ENCODE peak calls at places on chromosome 20, in nine cellular contexts. M is cerebellum; O is tibial nerve; L is posterior cingulate gyrus; H is stimulated activated CD4-positive, alpha-beta T cell treated with anti-CD3 and anti-CD28 coated beads, Interleukin-15, amount 100 ng/mL, for 1 hour; C is epithelial cell of esophagus; Y is activated T-cell treated with anti-CD3 and anti-CD28 coated beads, Interleukin-2, amount 50 U/mL, for 72 hours; Z is adrenal gland; B is activated T-helper 1 cell treated with anti-CD3 and anti-CD28 coated beads, Interleukin-12 subunit alpha, Interleukin-12 subunit beta, Interleukin-2, Interleukin-4 antibody, amounts not matched to agents 30 ng/mL and 10 ng/mL and 1 ng/mL, durations not matched to agents 14 hours and 24 hours and 36 hours. A is an unnamed sample.

GRCh38 chr20:43954704-43955243 is 40.1 kb downstream of the TOX2 start:
- DNase-seq in O (no peak), Y (peak; percentile 49), H (no peak), B (no peak), C (peak; percentile 16), Z (no peak), M (no peak), L (no peak), A (no peak)

GRCh38 chr20:20204326-20204725 is 152.0 kb downstream of the CFAP61 start:
- DNase-seq in B (no peak), C (no peak), Y (no peak), H (no peak), L (no peak), Z (no peak), M (no peak), O (no peak), A (no peak)

GRCh38 chr20:16929756-16930155 is 181.6 kb downstream of the OTOR start:
- DNase-seq in B (no peak), O (no peak), M (no peak), L (no peak), C (no peak), Y (no peak), H (no peak), Z (peak; percentile 28), A (no peak)

GRCh38 chr20:38635721-38636285 is 34.2 kb downstream of the ARHGAP40 start:
- DNase-seq in B (no peak), O (no peak), M (no peak), H (no peak), Z (no peak), L (no peak), Y (no peak), C (peak; percentile 61), A (no peak)

GRCh38 chr20:6348908-6349307 is 226.1 kb upstream of the FERMT1 start:
- DNase-seq in M (no peak), H (no peak), Y (no peak), C (no peak), Z (no peak), B (no peak), O (no peak), L (no peak), A (no peak)

GRCh38 chr20:49980140-49981008 is 2.4 kb upstream of the SNAI1 start:
- DNase-seq in C (no peak), Z (no peak), O (no peak), H (no peak), B (no peak), Y (no peak), M (no peak), L (no peak), A (no peak)

GRCh38 chr20:22389836-22390542 is 194.4 kb downstream of the FOXA2 start:
- DNase-seq in M (no peak), O (no peak), L (no peak), C (peak; percentile 99), Y (no peak), Z (no peak), H (no peak), B (no peak), A (no peak)

GRCh38 chr20:2872304-2873009 is 824 bp upstream of the PTPRA start:
- DNase-seq in O (peak; percentile 27), Y (peak; percentile 84), Z (peak; percentile 66), C (peak; percentile 70), H (peak; percentile 73), L (peak; percentile 75), B (peak; percentile 69), M (peak; percentile 58), A (peak; percentile 45)

GRCh38 chr20:20134941-20135572 is 82.7 kb downstream of the CFAP61 start:
- DNase-seq in Z (no peak), C (no peak), L (no peak), H (no peak), M (no peak), B (no peak), Y (no peak), O (no peak), A (no peak)

GRCh38 chr20:49403012-49403411 is 79.5 kb downstream of the KCNB1 start:
- DNase-seq in L (no peak), H (no peak), C (no peak), O (no peak), Y (no peak), Z (no peak), M (no peak), B (no peak), A (no peak)

GRCh38 chr20:32252189-32252588 is 25.3 kb upstream of the KIF3B start:
- DNase-seq in Z (no peak), O (no peak), Y (peak; percentile 92), C (no peak), H (peak; percentile 70), L (no peak), M (no peak), B (peak; percentile 39), A (no peak)

GRCh38 chr20:49231461-49231860 is 12.2 kb downstream of the DDX27 start:
- DNase-seq in Z (no peak), B (no peak), Y (no peak), C (no peak), M (no peak), H (no peak), O (no peak), L (no peak), A (no peak)

A was measured in fibroblast of gingiva.